ENCODE peak calls at places on chromosomes 12 and 14, in six cellular contexts. G is tibial nerve, Y is uterus, I is suprapubic skin, P is stomach, C is heart left ventricle. N is an unnamed sample. For H3K4me1, the result is how much of the 10 kb centered on the place peaks cover.

GRCh38 chr14:93712838-93713724 is 75.2 kb downstream of the PRIMA1 start:
- DNase-seq in I (no peak), C (no peak), Y (no peak), G (no peak), P (no peak), N (no peak)

GRCh38 chr14:94864421-94865195 is 94.7 kb upstream of the GSC start:
- DNase-seq in G (no peak), C (peak), I (no peak), Y (no peak), P (no peak), N (no peak)

GRCh38 chr14:68584786-68585185 is 208.1 kb downstream of the ZFP36L1 start:
- DNase-seq in I (no peak), C (no peak), G (no peak), P (no peak), Y (no peak), N (no peak)

GRCh38 chr12:71371132-71371531 is 68.5 kb upstream of the LGR5 start:
- DNase-seq in C (no peak), G (no peak), I (no peak), P (no peak), Y (no peak), N (no peak)

GRCh38 chr12:23548742-23549141 is 400.7 kb downstream of the SOX5 start:
- DNase-seq in I (no peak), Y (no peak), G (no peak), C (no peak), P (no peak), N (no peak)

GRCh38 chr12:131044760-131045381 is 91.2 kb downstream of the ADGRD1 start:
- DNase-seq in Y (no peak), G (no peak), I (no peak), P (no peak), C (no peak), N (no peak)

GRCh38 chr12:74903522-74903921 is 306.1 kb downstream of the KCNC2 start:
- DNase-seq in C (no peak), I (no peak), Y (no peak), G (no peak), P (no peak), N (no peak)

GRCh38 chr12:121514184-121514742 is 66.6 kb downstream of the KDM2B start:
- DNase-seq in G (no peak), I (no peak), Y (no peak), C (no peak), P (no peak), N (no peak)

GRCh38 chr12:11729008-11729407 is 79.5 kb downstream of the ETV6 start:
- DNase-seq in I (no peak), G (no peak), P (peak), Y (no peak), C (no peak), N (no peak)

GRCh38 chr12:116361404-116362223 is 84.1 kb upstream of the MED13L start:
- DNase-seq in Y (no peak), G (no peak), C (no peak), P (no peak), I (no peak), N (no peak)

GRCh38 chr12:117236456-117237001 is 46.3 kb upstream of the FBXO21 start:
- DNase-seq in G (peak), C (peak), P (peak), Y (peak), I (peak), N (peak)

GRCh38 chr12:74105434-74105833 is 432.2 kb upstream of the ATXN7L3B start:
- DNase-seq in Y (no peak), C (no peak), I (no peak), P (no peak), G (no peak), N (no peak)

GRCh38 chr12:105740970-105741725 is 397.6 kb downstream of the NUAK1 start:
- DNase-seq in Y (peak), G (peak), I (no peak), P (no peak), C (peak), N (peak)

GRCh38 chr12:101051151-101051550 is 158.9 kb downstream of the SLC5A8 start:
- DNase-seq in P (no peak), G (no peak), C (no peak), I (no peak), Y (no peak), N (no peak)

GRCh38 chr14:63897706-63898105 is 44.9 kb downstream of the SYNE2 start:
- DNase-seq in G (no peak), Y (no peak), P (no peak), I (no peak), C (no peak), N (no peak)

DNA sequence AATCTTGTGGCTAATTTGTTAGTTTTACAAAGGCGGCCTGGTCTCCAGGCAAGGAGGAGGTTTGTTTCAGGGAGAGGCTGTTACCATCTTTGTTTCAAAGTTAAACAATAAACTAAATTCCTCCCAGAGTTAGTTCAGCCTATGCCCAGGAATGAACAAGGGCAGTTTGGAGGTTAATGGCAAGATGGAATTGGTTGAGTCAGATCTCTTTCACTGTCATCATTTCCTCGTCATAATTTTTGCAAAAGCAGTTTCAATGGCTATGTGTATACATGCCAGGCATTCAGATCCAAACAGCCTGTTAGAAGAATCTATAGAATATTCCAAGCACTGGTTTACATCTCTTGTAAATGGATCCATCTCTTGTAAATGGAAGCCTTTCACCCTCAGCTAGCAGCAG is 65.7 kb downstream of the RIN3 start:
- DNase-seq in G (no peak), P (no peak), I (no peak), C (no peak), Y (no peak), N (no peak)
- H3K4me1 ChIP-seq in G (under half), P (under half), I (under half), C (under half), Y (under half), N (under half)

DNA sequence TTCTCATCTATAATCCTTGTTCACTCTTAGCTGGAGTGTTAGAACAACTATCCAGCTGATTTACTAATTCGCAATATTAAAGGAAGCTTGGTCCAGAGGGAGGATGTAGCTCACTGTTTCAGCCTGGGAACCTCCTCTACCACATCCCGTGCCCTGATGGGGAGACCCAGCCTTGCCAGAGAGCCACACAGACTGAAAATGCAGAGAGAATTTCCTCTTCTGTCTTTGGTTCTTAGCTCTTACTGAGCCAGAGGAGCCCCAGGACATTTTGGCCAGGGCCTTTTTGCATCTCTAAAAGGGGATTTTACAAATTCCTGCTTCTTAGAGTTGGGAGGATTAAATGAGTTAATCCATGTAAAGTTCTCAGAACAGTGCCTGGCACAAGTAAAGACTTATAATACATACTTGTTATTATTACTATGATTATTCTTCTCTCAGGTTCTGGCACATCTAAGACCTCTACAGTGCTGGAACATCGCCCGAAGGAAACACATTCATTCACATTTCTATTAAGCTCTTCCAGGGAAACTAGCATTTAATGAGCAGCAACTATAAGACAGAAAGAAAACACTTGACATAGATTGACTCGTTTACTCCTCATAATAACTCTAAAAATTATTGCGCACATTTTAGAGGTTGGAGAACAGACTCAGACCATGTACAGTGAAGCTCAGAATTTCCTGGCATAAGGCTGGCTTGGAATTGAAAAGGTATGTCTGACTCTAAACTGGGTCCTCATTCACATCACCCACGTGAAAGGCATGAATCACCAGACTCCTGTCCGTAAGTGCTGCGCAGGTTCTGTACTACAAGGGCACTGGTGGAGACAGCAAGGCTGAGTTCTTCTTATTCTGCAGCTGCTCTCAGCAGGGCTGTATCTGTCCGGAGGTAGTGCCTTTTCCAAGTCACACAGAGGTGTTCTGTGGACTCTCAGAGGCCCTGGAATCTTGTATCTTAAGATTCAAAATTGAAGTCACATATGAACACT is 27.8 kb upstream of the AEBP2 start:
- DNase-seq in Y (no peak), I (no peak), G (no peak), P (no peak), C (no peak), N (peak)
- H3K27ac ChIP-seq in Y (no peak), I (peak), G (no peak), P (no peak), C (peak), N (no peak)

GRCh38 chr12:10722502-10722904 is 620 bp downstream of the YBX3 start:
- DNase-seq in P (peak), I (peak), Y (peak), G (no peak), C (peak), N (peak)
- TF ChIP-seq POLR2A in P (no peak), I (no peak), Y (no peak), G (no peak), C (no peak), N (no peak)

GRCh38 chr12:57890191-57891120 is 43.9 kb upstream of the CTDSP2 start:
- DNase-seq in C (no peak), G (no peak), Y (no peak), I (peak), P (no peak), N (no peak)

GRCh38 chr12:57887631-57888406 is 41.3 kb upstream of the CTDSP2 start:
- DNase-seq in I (peak), P (peak), C (peak), Y (peak), G (no peak), N (no peak)

GRCh38 chr12:57886590-57887363 is 40.2 kb upstream of the CTDSP2 start:
- DNase-seq in G (no peak), C (no peak), I (peak), Y (no peak), P (no peak), N (no peak)

GRCh38 chr12:57889541-57889989 is 43.0 kb upstream of the CTDSP2 start:
- DNase-seq in Y (peak), G (peak), P (no peak), C (peak), I (peak), N (peak)

DNA sequence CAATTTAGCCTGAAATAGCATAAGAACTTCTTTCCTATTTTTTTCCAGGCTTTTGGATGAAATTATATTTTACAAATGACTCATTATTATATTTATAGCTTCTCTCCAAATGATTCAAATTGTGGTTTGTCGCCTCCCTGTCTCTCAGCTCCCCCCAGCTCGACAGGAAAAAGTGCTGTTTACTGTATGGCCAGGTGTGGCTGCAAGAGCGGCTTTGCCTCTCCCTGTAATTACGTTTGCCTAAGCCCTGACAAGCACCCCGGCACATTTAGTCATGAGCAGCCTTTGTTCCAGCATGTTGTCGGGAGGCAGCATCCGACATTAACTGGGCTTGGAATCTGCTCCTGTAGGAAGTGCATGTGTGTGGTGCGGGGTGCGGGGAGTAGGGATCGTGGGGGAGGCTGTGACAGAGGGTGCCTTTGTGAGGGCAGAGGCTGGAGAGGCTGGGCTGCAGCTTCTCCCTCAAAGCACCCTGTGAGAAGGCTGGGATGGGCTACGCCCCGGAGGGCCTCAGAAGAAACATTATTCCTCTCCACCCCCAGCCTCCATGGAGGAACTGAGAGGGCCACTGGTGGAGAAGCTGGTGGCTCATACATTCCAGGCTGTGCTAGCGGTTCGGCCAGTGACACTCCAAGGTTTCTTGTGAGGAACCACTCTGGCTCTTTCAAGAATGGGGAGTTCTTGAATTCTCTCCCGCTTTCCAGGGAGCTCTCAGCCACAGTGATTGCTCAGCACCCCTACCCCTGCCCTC is 42.1 kb upstream of the CTDSP2 start:
- DNase-seq in P (peak), I (peak), G (no peak), Y (no peak), C (peak), N (no peak)
- H3K4me1 ChIP-seq in P (half or more), I (half or more), G (under half), Y (under half), C (half or more), N (half or more)

DNA sequence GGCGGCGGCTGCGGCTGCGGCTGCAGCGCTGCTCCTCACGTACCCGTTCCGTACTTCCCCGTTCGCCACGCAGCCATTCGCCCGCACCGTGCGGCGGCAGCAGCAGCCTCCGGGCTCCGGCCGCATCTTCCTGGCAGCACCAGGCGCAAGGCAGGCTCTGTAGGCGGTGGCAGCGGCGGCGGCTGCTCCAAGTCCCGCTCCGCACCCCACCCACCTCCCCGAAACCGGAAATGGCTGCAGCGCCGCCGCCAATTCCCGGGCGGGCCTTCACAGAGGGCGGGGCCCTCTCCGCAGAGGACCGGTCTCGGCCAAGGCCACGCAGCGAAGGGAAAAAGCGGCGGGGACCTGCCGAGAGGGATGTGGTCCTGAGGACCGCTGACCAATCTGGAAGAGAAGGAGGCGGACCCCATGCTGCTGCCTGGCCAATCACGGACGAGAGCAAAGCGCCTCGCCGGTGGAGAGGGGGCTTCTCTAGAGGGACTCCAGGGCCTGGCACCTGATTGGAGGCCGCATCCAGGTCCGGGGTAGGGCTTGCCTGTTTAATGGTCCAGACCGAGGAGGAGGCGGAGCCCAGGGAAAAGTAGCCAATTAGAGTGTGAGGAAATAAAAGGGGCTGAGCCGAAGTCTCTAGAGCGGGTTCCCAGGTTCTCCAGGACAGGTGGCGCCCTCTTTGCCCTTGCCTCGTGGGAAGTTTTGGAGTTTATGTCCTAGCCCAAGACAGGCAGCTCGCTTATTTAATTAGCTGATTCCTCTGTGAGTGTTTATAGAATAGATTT is at the start of gene SPTLC2:
- DNase-seq in Y (peak), I (peak), C (peak), G (peak), P (peak), N (peak)
- H3K27ac ChIP-seq in Y (peak), I (peak), C (peak), G (peak), P (peak), N (peak)

DNA sequence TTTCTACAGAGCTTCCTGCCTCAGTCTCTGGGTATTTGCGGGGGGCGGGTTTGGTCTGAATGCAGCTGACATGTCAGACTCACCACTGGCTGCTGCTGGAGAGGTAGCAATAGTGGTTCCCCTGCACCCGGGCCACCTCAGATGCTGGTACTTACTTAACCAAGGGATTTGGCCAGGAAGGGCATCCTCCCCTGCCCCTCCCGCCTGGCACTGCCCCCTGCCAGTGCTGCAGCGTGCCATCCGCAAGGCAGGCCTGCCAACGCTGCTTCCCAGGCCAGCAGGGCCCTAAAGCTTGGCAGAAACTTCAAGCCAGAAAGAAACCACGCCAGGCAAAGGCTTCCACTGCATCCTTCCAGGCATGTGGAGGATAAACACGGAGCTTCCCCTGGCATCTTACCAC is 22.1 kb downstream of the RAB35 start:
- DNase-seq in G (no peak), C (no peak), I (no peak), Y (no peak), P (no peak), N (no peak)
- TF ChIP-seq POLR2A in G (no peak), C (no peak), I (no peak), Y (no peak), P (no peak), N (no peak)

DNA sequence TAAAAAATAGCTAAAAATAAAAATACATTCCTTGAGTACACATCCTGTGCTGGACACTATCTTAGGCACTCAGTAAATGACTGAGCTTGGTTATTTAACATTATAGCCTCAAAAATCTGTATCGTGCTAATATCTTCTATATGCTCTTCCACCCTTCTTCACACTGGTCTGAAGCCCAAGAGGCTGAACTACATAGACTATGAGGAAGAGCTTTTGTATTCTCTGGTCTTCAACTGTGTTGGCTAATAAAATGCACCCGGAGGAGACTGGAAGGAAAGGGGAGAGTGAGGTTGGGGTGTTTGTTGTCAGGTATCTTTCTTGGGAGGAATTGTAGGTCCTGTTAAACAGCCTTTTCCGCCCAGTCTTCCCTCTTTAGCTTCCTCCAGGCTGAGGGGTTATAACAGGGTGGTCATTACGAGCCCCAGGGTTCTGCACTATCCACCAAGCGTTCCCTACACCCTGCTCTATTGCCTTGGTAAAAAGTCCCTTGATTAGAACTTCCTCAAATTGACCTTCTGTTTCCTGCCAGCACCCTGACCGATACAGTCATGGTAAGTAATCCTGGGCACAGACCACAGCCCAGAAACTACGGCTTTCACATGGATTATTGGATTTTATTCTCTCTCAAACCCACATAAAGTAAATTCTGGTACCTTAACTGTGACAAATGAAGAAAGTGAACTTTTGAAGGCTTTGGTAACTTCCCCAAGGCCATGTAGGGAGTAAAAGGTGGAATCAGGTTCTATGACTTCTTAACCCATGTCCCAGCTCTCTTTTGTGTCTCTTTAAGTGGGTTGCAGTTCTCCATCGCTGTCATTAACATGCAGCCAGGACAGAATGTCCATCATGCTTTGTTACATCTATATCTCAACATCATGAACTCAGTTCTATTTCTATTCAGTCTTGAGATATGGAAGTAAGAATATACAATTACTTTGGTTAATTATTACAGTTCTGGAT is 71.3 kb downstream of the PTHLH start:
- DNase-seq in C (no peak), P (no peak), G (no peak), Y (no peak), I (no peak), N (no peak)
- H3K4me1 ChIP-seq in C (under half), P (under half), G (under half), Y (under half), I (under half), N (under half)

N was measured in adrenal gland.